ENCODE peak calls at places on chromosome X, in five cellular contexts. J is Right ventricle myocardium superior; C is COLO829; H is CD8-positive, alpha-beta T cell; F is activated naive CD8-positive, alpha-beta T cell treated with anti-CD3 and anti-CD28 coated beads, Interleukin-2, amount 50 U/mL, for 24 hours. Y is an unnamed sample.

GRCh38 chrX:24005867-24006266 is 21.1 kb downstream of the KLHL15 start:
- DNase-seq in H (no peak), C (no peak), J (no peak), F (no peak), Y (no peak)

GRCh38 chrX:40871385-40872082 is 136.2 kb upstream of the MED14 start:
- DNase-seq in J (no peak), F (peak), H (no peak), C (no peak), Y (no peak)

GRCh38 chrX:28910501-28910900 is 323.3 kb downstream of the IL1RAPL1 start:
- DNase-seq in J (no peak), C (no peak), H (no peak), F (no peak), Y (no peak)

GRCh38 chrX:45807572-45808425 is 607.1 kb upstream of the DIPK2B start:
- DNase-seq in C (peak), F (no peak), J (no peak), H (peak), Y (peak)

GRCh38 chrX:57156397-57157049 is 19.3 kb upstream of the SPIN2A start:
- DNase-seq in J (peak), H (no peak), F (no peak), C (peak), Y (no peak)

GRCh38 chrX:114635986-114636385 is 52.1 kb downstream of the HTR2C start:
- DNase-seq in H (no peak), J (no peak), F (no peak), C (no peak), Y (no peak)

GRCh38 chrX:56000729-56001128 is 231.4 kb upstream of the KLF8 start:
- DNase-seq in J (no peak), F (no peak), C (no peak), H (no peak), Y (no peak)

GRCh38 chrX:105876658-105877057 is 54.3 kb downstream of the NRK start:
- DNase-seq in F (no peak), J (no peak), H (no peak), C (peak), Y (no peak)

GRCh38 chrX:48003367-48003757 is 427 bp downstream of the ZNF182 start:
- DNase-seq in F (peak), C (no peak), H (no peak), J (no peak), Y (no peak)

GRCh38 chrX:150365051-150365952 is 2.2 kb downstream of the MAMLD1 start:
- DNase-seq in H (peak), C (peak), F (peak), J (peak), Y (peak)

GRCh38 chrX:155086202-155086840 is 15.0 kb downstream of the BRCC3 start:
- DNase-seq in J (peak), H (peak), F (peak), C (no peak), Y (no peak)

GRCh38 chrX:8738588-8739189 is 6.8 kb upstream of the ANOS1 start:
- DNase-seq in H (no peak), C (peak), J (no peak), F (peak), Y (peak)

GRCh38 chrX:86192827-86193226 is 44.6 kb downstream of the DACH2 start:
- DNase-seq in F (no peak), J (no peak), H (no peak), C (no peak), Y (no peak)

GRCh38 chrX:70434914-70435586 is 9.6 kb upstream of the DLG3 start:
- DNase-seq in C (no peak), H (peak), F (no peak), J (peak), Y (no peak)

GRCh38 chrX:110173192-110174175 is 144.4 kb downstream of the AMMECR1 start:
- DNase-seq in J (no peak), H (no peak), F (no peak), C (no peak), Y (no peak)

GRCh38 chrX:9670136-9670905 is 95.3 kb downstream of the GPR143 start:
- DNase-seq in J (no peak), C (no peak), H (no peak), F (no peak), Y (no peak)

GRCh38 chrX:1480082-1480785 is 27.5 kb upstream of the ASMTL start:
- DNase-seq in J (no peak), C (no peak), H (no peak), F (peak), Y (no peak)

GRCh38 chrX:71541546-71542022 is 8.7 kb downstream of the OGT start:
- DNase-seq in F (no peak), H (no peak), J (no peak), C (no peak), Y (no peak)

Y was measured in foreskin melanocyte.